ENCODE peak calls at places on chromosome 13, in seven cellular contexts. One of them, this sample, is unnamed.

GRCh38 chr13:20609145-20609544 is 42.2 kb downstream of the IFT88 start:
- DNase-seq in EH: peak
- DNase-seq in adipocyte: peak
- DNase-seq in activated CD4-positive, alpha-beta T cell treated with anti-CD3 and anti-CD28 coated beads, Interleukin-2, amount 50 U/mL, for 1 hour: no peak
- DNase-seq in AG04449: peak
- DNase-seq in activated CD8-positive, alpha-beta T cell treated with anti-CD3 and anti-CD28 coated beads for 36 hours: no peak
- DNase-seq in Ammon's horn: no peak
- DNase-seq in this sample: peak

GRCh38 chr13:71864981-71865857 is 1.8 kb downstream of the DACH1 start:
- DNase-seq in activated CD8-positive, alpha-beta T cell treated with anti-CD3 and anti-CD28 coated beads for 36 hours: peak
- DNase-seq in activated CD4-positive, alpha-beta T cell treated with anti-CD3 and anti-CD28 coated beads, Interleukin-2, amount 50 U/mL, for 1 hour: no peak
- DNase-seq in AG04449: no peak
- DNase-seq in Ammon's horn: peak
- DNase-seq in EH: no peak
- DNase-seq in adipocyte: peak
- DNase-seq in this sample: peak

GRCh38 chr13:97386832-97387486 is 47.0 kb upstream of the RAP2A start:
- DNase-seq in AG04449: no peak
- DNase-seq in activated CD8-positive, alpha-beta T cell treated with anti-CD3 and anti-CD28 coated beads for 36 hours: peak
- DNase-seq in adipocyte: no peak
- DNase-seq in EH: no peak
- DNase-seq in Ammon's horn: peak
- DNase-seq in activated CD4-positive, alpha-beta T cell treated with anti-CD3 and anti-CD28 coated beads, Interleukin-2, amount 50 U/mL, for 1 hour: no peak
- DNase-seq in this sample: no peak

GRCh38 chr13:31160857-31161582 is 684 bp downstream of the HSPH1 start:
- DNase-seq in Ammon's horn: peak
- DNase-seq in AG04449: no peak
- DNase-seq in adipocyte: peak
- DNase-seq in activated CD8-positive, alpha-beta T cell treated with anti-CD3 and anti-CD28 coated beads for 36 hours: peak
- DNase-seq in EH: peak
- DNase-seq in activated CD4-positive, alpha-beta T cell treated with anti-CD3 and anti-CD28 coated beads, Interleukin-2, amount 50 U/mL, for 1 hour: peak
- DNase-seq in this sample: peak

GRCh38 chr13:101127741-101128353 is 288.5 kb downstream of the NALCN start:
- DNase-seq in AG04449: no peak
- DNase-seq in activated CD8-positive, alpha-beta T cell treated with anti-CD3 and anti-CD28 coated beads for 36 hours: peak
- DNase-seq in EH: peak
- DNase-seq in adipocyte: peak
- DNase-seq in Ammon's horn: peak
- DNase-seq in activated CD4-positive, alpha-beta T cell treated with anti-CD3 and anti-CD28 coated beads, Interleukin-2, amount 50 U/mL, for 1 hour: no peak
- DNase-seq in this sample: peak

GRCh38 chr13:95641961-95642621 is 2.4 kb downstream of the DZIP1 start:
- DNase-seq in activated CD4-positive, alpha-beta T cell treated with anti-CD3 and anti-CD28 coated beads, Interleukin-2, amount 50 U/mL, for 1 hour: no peak
- DNase-seq in EH: peak
- DNase-seq in AG04449: no peak
- DNase-seq in Ammon's horn: peak
- DNase-seq in activated CD8-positive, alpha-beta T cell treated with anti-CD3 and anti-CD28 coated beads for 36 hours: peak
- DNase-seq in adipocyte: peak
- DNase-seq in this sample: peak

GRCh38 chr13:41588899-41589298 is 131.5 kb downstream of the RGCC start:
- DNase-seq in adipocyte: peak
- DNase-seq in activated CD8-positive, alpha-beta T cell treated with anti-CD3 and anti-CD28 coated beads for 36 hours: peak
- DNase-seq in Ammon's horn: no peak
- DNase-seq in EH: peak
- DNase-seq in AG04449: peak
- DNase-seq in activated CD4-positive, alpha-beta T cell treated with anti-CD3 and anti-CD28 coated beads, Interleukin-2, amount 50 U/mL, for 1 hour: no peak
- DNase-seq in this sample: peak

GRCh38 chr13:102658678-102659077 is 36.2 kb downstream of the METTL21C start:
- DNase-seq in EH: no peak
- DNase-seq in activated CD4-positive, alpha-beta T cell treated with anti-CD3 and anti-CD28 coated beads, Interleukin-2, amount 50 U/mL, for 1 hour: no peak
- DNase-seq in Ammon's horn: no peak
- DNase-seq in adipocyte: no peak
- DNase-seq in AG04449: no peak
- DNase-seq in activated CD8-positive, alpha-beta T cell treated with anti-CD3 and anti-CD28 coated beads for 36 hours: no peak
- DNase-seq in this sample: no peak

GRCh38 chr13:43196171-43196611 is 172.8 kb downstream of the DNAJC15 start:
- DNase-seq in adipocyte: peak
- DNase-seq in Ammon's horn: peak
- DNase-seq in activated CD8-positive, alpha-beta T cell treated with anti-CD3 and anti-CD28 coated beads for 36 hours: no peak
- DNase-seq in activated CD4-positive, alpha-beta T cell treated with anti-CD3 and anti-CD28 coated beads, Interleukin-2, amount 50 U/mL, for 1 hour: no peak
- DNase-seq in AG04449: no peak
- DNase-seq in EH: peak
- DNase-seq in this sample: no peak

GRCh38 chr13:49524740-49525501 is 29.2 kb downstream of the PHF11 start:
- DNase-seq in adipocyte: peak
- DNase-seq in AG04449: no peak
- DNase-seq in activated CD8-positive, alpha-beta T cell treated with anti-CD3 and anti-CD28 coated beads for 36 hours: no peak
- DNase-seq in Ammon's horn: no peak
- DNase-seq in EH: no peak
- DNase-seq in activated CD4-positive, alpha-beta T cell treated with anti-CD3 and anti-CD28 coated beads, Interleukin-2, amount 50 U/mL, for 1 hour: no peak
- DNase-seq in this sample: no peak

GRCh38 chr13:113069861-113070805 is 35.5 kb upstream of the F7 start:
- DNase-seq in EH: no peak
- DNase-seq in Ammon's horn: no peak
- DNase-seq in activated CD8-positive, alpha-beta T cell treated with anti-CD3 and anti-CD28 coated beads for 36 hours: no peak
- DNase-seq in AG04449: no peak
- DNase-seq in activated CD4-positive, alpha-beta T cell treated with anti-CD3 and anti-CD28 coated beads, Interleukin-2, amount 50 U/mL, for 1 hour: no peak
- DNase-seq in adipocyte: no peak
- DNase-seq in this sample: no peak

GRCh38 chr13:64369121-64369520 is 2861.0 kb downstream of the PCDH9 start:
- DNase-seq in AG04449: no peak
- DNase-seq in EH: peak
- DNase-seq in Ammon's horn: no peak
- DNase-seq in activated CD8-positive, alpha-beta T cell treated with anti-CD3 and anti-CD28 coated beads for 36 hours: no peak
- DNase-seq in adipocyte: peak
- DNase-seq in activated CD4-positive, alpha-beta T cell treated with anti-CD3 and anti-CD28 coated beads, Interleukin-2, amount 50 U/mL, for 1 hour: no peak
- DNase-seq in this sample: no peak

GRCh38 chr13:96762876-96763275 is 231.4 kb downstream of the OXGR1 start:
- DNase-seq in adipocyte: peak
- DNase-seq in Ammon's horn: no peak
- DNase-seq in activated CD4-positive, alpha-beta T cell treated with anti-CD3 and anti-CD28 coated beads, Interleukin-2, amount 50 U/mL, for 1 hour: no peak
- DNase-seq in activated CD8-positive, alpha-beta T cell treated with anti-CD3 and anti-CD28 coated beads for 36 hours: no peak
- DNase-seq in EH: no peak
- DNase-seq in AG04449: no peak
- DNase-seq in this sample: no peak

GRCh38 chr13:113851826-113852535 is 11.9 kb downstream of the GAS6 start:
- DNase-seq in adipocyte: no peak
- DNase-seq in Ammon's horn: no peak
- DNase-seq in EH: no peak
- DNase-seq in activated CD4-positive, alpha-beta T cell treated with anti-CD3 and anti-CD28 coated beads, Interleukin-2, amount 50 U/mL, for 1 hour: no peak
- DNase-seq in AG04449: no peak
- DNase-seq in activated CD8-positive, alpha-beta T cell treated with anti-CD3 and anti-CD28 coated beads for 36 hours: no peak
- DNase-seq in this sample: no peak

GRCh38 chr13:32314968-32315254 is 252 bp downstream of the ZAR1L start:
- DNase-seq in activated CD8-positive, alpha-beta T cell treated with anti-CD3 and anti-CD28 coated beads for 36 hours: peak
- DNase-seq in EH: peak
- DNase-seq in adipocyte: peak
- DNase-seq in AG04449: no peak
- DNase-seq in activated CD4-positive, alpha-beta T cell treated with anti-CD3 and anti-CD28 coated beads, Interleukin-2, amount 50 U/mL, for 1 hour: peak
- DNase-seq in Ammon's horn: peak
- DNase-seq in this sample: peak

GRCh38 chr13:43783820-43784219 is 3.0 kb downstream of the ENOX1 start:
- DNase-seq in EH: peak
- DNase-seq in activated CD8-positive, alpha-beta T cell treated with anti-CD3 and anti-CD28 coated beads for 36 hours: no peak
- DNase-seq in Ammon's horn: peak
- DNase-seq in activated CD4-positive, alpha-beta T cell treated with anti-CD3 and anti-CD28 coated beads, Interleukin-2, amount 50 U/mL, for 1 hour: no peak
- DNase-seq in adipocyte: peak
- DNase-seq in AG04449: no peak
- DNase-seq in this sample: peak

GRCh38 chr13:77860621-77861020 is 58.0 kb downstream of the EDNRB start:
- DNase-seq in EH: peak
- DNase-seq in activated CD4-positive, alpha-beta T cell treated with anti-CD3 and anti-CD28 coated beads, Interleukin-2, amount 50 U/mL, for 1 hour: no peak
- DNase-seq in AG04449: no peak
- DNase-seq in activated CD8-positive, alpha-beta T cell treated with anti-CD3 and anti-CD28 coated beads for 36 hours: no peak
- DNase-seq in adipocyte: peak
- DNase-seq in Ammon's horn: no peak
- DNase-seq in this sample: peak

GRCh38 chr13:98228661-98229349 is 51.7 kb upstream of the RNF113B start:
- DNase-seq in Ammon's horn: no peak
- DNase-seq in activated CD8-positive, alpha-beta T cell treated with anti-CD3 and anti-CD28 coated beads for 36 hours: no peak
- DNase-seq in activated CD4-positive, alpha-beta T cell treated with anti-CD3 and anti-CD28 coated beads, Interleukin-2, amount 50 U/mL, for 1 hour: no peak
- DNase-seq in adipocyte: peak
- DNase-seq in EH: peak
- DNase-seq in AG04449: no peak
- DNase-seq in this sample: no peak

GRCh38 chr13:23934481-23934880 is 37.2 kb upstream of the C1QTNF9B start:
- DNase-seq in AG04449: no peak
- DNase-seq in activated CD4-positive, alpha-beta T cell treated with anti-CD3 and anti-CD28 coated beads, Interleukin-2, amount 50 U/mL, for 1 hour: no peak
- DNase-seq in EH: no peak
- DNase-seq in Ammon's horn: no peak
- DNase-seq in activated CD8-positive, alpha-beta T cell treated with anti-CD3 and anti-CD28 coated beads for 36 hours: no peak
- DNase-seq in adipocyte: peak
- DNase-seq in this sample: peak

GRCh38 chr13:21463424-21463823 is 4.3 kb upstream of the ZDHHC20 start:
- DNase-seq in EH: no peak
- DNase-seq in adipocyte: no peak
- DNase-seq in AG04449: no peak
- DNase-seq in activated CD4-positive, alpha-beta T cell treated with anti-CD3 and anti-CD28 coated beads, Interleukin-2, amount 50 U/mL, for 1 hour: no peak
- DNase-seq in activated CD8-positive, alpha-beta T cell treated with anti-CD3 and anti-CD28 coated beads for 36 hours: no peak
- DNase-seq in Ammon's horn: peak
- DNase-seq in this sample: no peak

GRCh38 chr13:112056284-112056727 is 10.6 kb upstream of the SOX1 start:
- DNase-seq in activated CD4-positive, alpha-beta T cell treated with anti-CD3 and anti-CD28 coated beads, Interleukin-2, amount 50 U/mL, for 1 hour: no peak
- DNase-seq in AG04449: no peak
- DNase-seq in adipocyte: no peak
- DNase-seq in activated CD8-positive, alpha-beta T cell treated with anti-CD3 and anti-CD28 coated beads for 36 hours: no peak
- DNase-seq in Ammon's horn: no peak
- DNase-seq in EH: no peak
- DNase-seq in this sample: no peak

GRCh38 chr13:52010890-52011689 is at the start of gene ATP7B:
- DNase-seq in EH: peak
- DNase-seq in AG04449: no peak
- DNase-seq in Ammon's horn: no peak
- DNase-seq in activated CD4-positive, alpha-beta T cell treated with anti-CD3 and anti-CD28 coated beads, Interleukin-2, amount 50 U/mL, for 1 hour: peak
- DNase-seq in adipocyte: peak
- DNase-seq in activated CD8-positive, alpha-beta T cell treated with anti-CD3 and anti-CD28 coated beads for 36 hours: peak
- DNase-seq in this sample: no peak

GRCh38 chr13:76016799-76017198 is 380.7 kb downstream of the LMO7 start:
- DNase-seq in adipocyte: peak
- DNase-seq in Ammon's horn: peak
- DNase-seq in AG04449: no peak
- DNase-seq in activated CD8-positive, alpha-beta T cell treated with anti-CD3 and anti-CD28 coated beads for 36 hours: peak
- DNase-seq in EH: peak
- DNase-seq in activated CD4-positive, alpha-beta T cell treated with anti-CD3 and anti-CD28 coated beads, Interleukin-2, amount 50 U/mL, for 1 hour: no peak
- DNase-seq in this sample: peak

GRCh38 chr13:113762538-113762937 is 3.5 kb downstream of the TMEM255B start:
- DNase-seq in AG04449: no peak
- DNase-seq in EH: no peak
- DNase-seq in activated CD8-positive, alpha-beta T cell treated with anti-CD3 and anti-CD28 coated beads for 36 hours: no peak
- DNase-seq in adipocyte: no peak
- DNase-seq in Ammon's horn: no peak
- DNase-seq in activated CD4-positive, alpha-beta T cell treated with anti-CD3 and anti-CD28 coated beads, Interleukin-2, amount 50 U/mL, for 1 hour: no peak
- DNase-seq in this sample: no peak

GRCh38 chr13:30715837-30716236 is 19.5 kb upstream of the ALOX5AP start:
- DNase-seq in activated CD8-positive, alpha-beta T cell treated with anti-CD3 and anti-CD28 coated beads for 36 hours: no peak
- DNase-seq in EH: no peak
- DNase-seq in AG04449: no peak
- DNase-seq in activated CD4-positive, alpha-beta T cell treated with anti-CD3 and anti-CD28 coated beads, Interleukin-2, amount 50 U/mL, for 1 hour: no peak
- DNase-seq in Ammon's horn: no peak
- DNase-seq in adipocyte: no peak
- DNase-seq in this sample: no peak

GRCh38 chr13:40453666-40454030 is 212.8 kb downstream of the FOXO1 start:
- DNase-seq in adipocyte: no peak
- DNase-seq in activated CD8-positive, alpha-beta T cell treated with anti-CD3 and anti-CD28 coated beads for 36 hours: no peak
- DNase-seq in EH: no peak
- DNase-seq in AG04449: no peak
- DNase-seq in activated CD4-positive, alpha-beta T cell treated with anti-CD3 and anti-CD28 coated beads, Interleukin-2, amount 50 U/mL, for 1 hour: no peak
- DNase-seq in Ammon's horn: no peak
- DNase-seq in this sample: no peak

GRCh38 chr13:107373551-107373950 is 805.6 kb upstream of the ARGLU1 start:
- DNase-seq in EH: no peak
- DNase-seq in Ammon's horn: peak
- DNase-seq in AG04449: no peak
- DNase-seq in adipocyte: peak
- DNase-seq in activated CD4-positive, alpha-beta T cell treated with anti-CD3 and anti-CD28 coated beads, Interleukin-2, amount 50 U/mL, for 1 hour: no peak
- DNase-seq in activated CD8-positive, alpha-beta T cell treated with anti-CD3 and anti-CD28 coated beads for 36 hours: no peak
- DNase-seq in this sample: peak

GRCh38 chr13:77093735-77094134 is 66.8 kb upstream of the FBXL3 start:
- DNase-seq in EH: no peak
- DNase-seq in adipocyte: no peak
- DNase-seq in activated CD8-positive, alpha-beta T cell treated with anti-CD3 and anti-CD28 coated beads for 36 hours: no peak
- DNase-seq in activated CD4-positive, alpha-beta T cell treated with anti-CD3 and anti-CD28 coated beads, Interleukin-2, amount 50 U/mL, for 1 hour: no peak
- DNase-seq in AG04449: no peak
- DNase-seq in Ammon's horn: no peak
- DNase-seq in this sample: no peak

GRCh38 chr13:41004875-41005693 is 14.0 kb downstream of the ELF1 start:
- DNase-seq in activated CD4-positive, alpha-beta T cell treated with anti-CD3 and anti-CD28 coated beads, Interleukin-2, amount 50 U/mL, for 1 hour: no peak
- DNase-seq in AG04449: no peak
- DNase-seq in adipocyte: no peak
- DNase-seq in EH: peak
- DNase-seq in activated CD8-positive, alpha-beta T cell treated with anti-CD3 and anti-CD28 coated beads for 36 hours: no peak
- DNase-seq in Ammon's horn: no peak
- DNase-seq in this sample: no peak

GRCh38 chr13:30720470-30720869 is 14.9 kb upstream of the ALOX5AP start:
- DNase-seq in Ammon's horn: no peak
- DNase-seq in EH: peak
- DNase-seq in AG04449: no peak
- DNase-seq in activated CD8-positive, alpha-beta T cell treated with anti-CD3 and anti-CD28 coated beads for 36 hours: no peak
- DNase-seq in activated CD4-positive, alpha-beta T cell treated with anti-CD3 and anti-CD28 coated beads, Interleukin-2, amount 50 U/mL, for 1 hour: no peak
- DNase-seq in adipocyte: peak
- DNase-seq in this sample: peak

GRCh38 chr13:48819889-48820288 is 155.8 kb upstream of the FNDC3A start:
- DNase-seq in activated CD8-positive, alpha-beta T cell treated with anti-CD3 and anti-CD28 coated beads for 36 hours: no peak
- DNase-seq in Ammon's horn: no peak
- DNase-seq in AG04449: no peak
- DNase-seq in adipocyte: no peak
- DNase-seq in EH: no peak
- DNase-seq in activated CD4-positive, alpha-beta T cell treated with anti-CD3 and anti-CD28 coated beads, Interleukin-2, amount 50 U/mL, for 1 hour: no peak
- DNase-seq in this sample: no peak

GRCh38 chr13:46492946-46493345 is 60.0 kb upstream of the LRCH1 start:
- DNase-seq in adipocyte: peak
- DNase-seq in activated CD4-positive, alpha-beta T cell treated with anti-CD3 and anti-CD28 coated beads, Interleukin-2, amount 50 U/mL, for 1 hour: no peak
- DNase-seq in AG04449: no peak
- DNase-seq in EH: peak
- DNase-seq in activated CD8-positive, alpha-beta T cell treated with anti-CD3 and anti-CD28 coated beads for 36 hours: no peak
- DNase-seq in Ammon's horn: peak
- DNase-seq in this sample: peak

GRCh38 chr13:98284677-98285076 is 107.6 kb upstream of the RNF113B start:
- DNase-seq in adipocyte: no peak
- DNase-seq in AG04449: no peak
- DNase-seq in activated CD8-positive, alpha-beta T cell treated with anti-CD3 and anti-CD28 coated beads for 36 hours: no peak
- DNase-seq in activated CD4-positive, alpha-beta T cell treated with anti-CD3 and anti-CD28 coated beads, Interleukin-2, amount 50 U/mL, for 1 hour: no peak
- DNase-seq in Ammon's horn: no peak
- DNase-seq in EH: no peak
- DNase-seq in this sample: no peak

GRCh38 chr13:106372199-106373160 is 163.0 kb downstream of the EFNB2 start:
- DNase-seq in Ammon's horn: no peak
- DNase-seq in activated CD8-positive, alpha-beta T cell treated with anti-CD3 and anti-CD28 coated beads for 36 hours: peak
- DNase-seq in activated CD4-positive, alpha-beta T cell treated with anti-CD3 and anti-CD28 coated beads, Interleukin-2, amount 50 U/mL, for 1 hour: no peak
- DNase-seq in adipocyte: peak
- DNase-seq in AG04449: peak
- DNase-seq in EH: peak
- DNase-seq in this sample: peak